ENCODE peak calls at places on chromosomes 3 and 15, in five cellular contexts. X is GM12878, A is NT2/D1, T is HepG2, V is H1. J is an unnamed sample.

GRCh38 chr3:119700269-119700919 is 2.4 kb upstream of the CFAP91 start:
- DNase-seq in X (peak; percentile 74), A (no peak), T (peak; percentile 3), V (no peak), J (no peak)

GRCh38 chr3:8966150-8966819 is 3.0 kb upstream of the RAD18 start:
- DNase-seq in X (no peak), A (no peak), T (no peak), V (no peak), J (no peak)

GRCh38 chr3:23704316-23704715 is 101.4 kb upstream of the UBE2E1 start:
- DNase-seq in X (no peak), A (no peak), T (no peak), V (no peak), J (no peak)

GRCh38 chr3:56845505-56845904 is 43.8 kb upstream of the ARHGEF3 start:
- DNase-seq in X (no peak), A (no peak), T (no peak), V (no peak), J (no peak)

GRCh38 chr15:46456431-46456830 is 821.6 kb downstream of the SQOR start:
- DNase-seq in X (no peak), A (no peak), T (no peak), V (no peak), J (no peak)

GRCh38 chr3:186609247-186609868 is 3.5 kb upstream of the AHSG start:
- DNase-seq in X (no peak), A (no peak), T (no peak), V (no peak), J (no peak)

GRCh38 chr3:47365213-47366153 is 15.3 kb upstream of the PTPN23 start:
- DNase-seq in X (no peak), A (no peak), T (no peak), V (no peak), J (no peak)

GRCh38 chr15:84973492-84974460 is 7.9 kb upstream of the PDE8A start:
- DNase-seq in X (no peak), A (no peak), T (no peak), V (no peak), J (no peak)

GRCh38 chr3:58537412-58538301 is 667 bp upstream of the ACOX2 start:
- DNase-seq in X (no peak), A (no peak), T (peak; percentile 38), V (no peak), J (no peak)

GRCh38 chr3:138222316-138222715 is 35.2 kb downstream of the ARMC8 start:
- DNase-seq in X (no peak), A (no peak), T (no peak), V (no peak), J (no peak)

GRCh38 chr15:33201376-33202189 is 7.1 kb upstream of the FMN1 start:
- DNase-seq in X (peak; percentile 68), A (peak; percentile 50), T (peak; percentile 76), V (peak; percentile 62), J (peak; percentile 13)
- TF ChIP-seq SUZ12 in X (no peak), A (no peak), T (no peak), V (no peak), J (no peak)

DNA sequence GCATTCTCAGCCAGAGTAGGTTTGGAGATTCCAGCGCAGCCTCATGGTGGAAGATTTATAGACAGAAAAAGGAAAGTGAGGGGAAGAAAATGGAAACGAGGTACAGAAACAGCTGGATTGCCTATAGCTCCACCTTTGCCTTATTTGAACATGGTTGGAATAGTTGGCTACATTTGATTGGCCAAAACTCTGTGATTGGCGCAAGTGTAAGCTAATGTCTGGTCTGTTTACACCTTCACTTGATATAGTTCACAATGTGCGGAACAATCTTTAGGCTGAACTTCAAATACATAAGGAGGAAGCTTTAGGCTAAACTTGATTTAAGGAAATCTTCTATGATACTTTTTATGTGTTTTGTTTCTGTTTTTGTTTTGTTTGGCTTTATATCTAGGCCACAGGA is 1191.9 kb downstream of the NSUN3 start:
- DNase-seq in X (no peak), A (no peak), T (no peak), V (no peak), J (no peak)
- TF ChIP-seq SUZ12 in X (no peak), A (no peak), T (no peak), V (no peak), J (no peak)

GRCh38 chr15:64004582-64004981 is 41.7 kb downstream of the DAPK2 start:
- DNase-seq in X (no peak), A (peak; percentile 13), T (peak; percentile 58), V (no peak), J (no peak)
- TF ChIP-seq SUZ12 in X (no peak), A (no peak), T (no peak), V (no peak), J (no peak)

DNA sequence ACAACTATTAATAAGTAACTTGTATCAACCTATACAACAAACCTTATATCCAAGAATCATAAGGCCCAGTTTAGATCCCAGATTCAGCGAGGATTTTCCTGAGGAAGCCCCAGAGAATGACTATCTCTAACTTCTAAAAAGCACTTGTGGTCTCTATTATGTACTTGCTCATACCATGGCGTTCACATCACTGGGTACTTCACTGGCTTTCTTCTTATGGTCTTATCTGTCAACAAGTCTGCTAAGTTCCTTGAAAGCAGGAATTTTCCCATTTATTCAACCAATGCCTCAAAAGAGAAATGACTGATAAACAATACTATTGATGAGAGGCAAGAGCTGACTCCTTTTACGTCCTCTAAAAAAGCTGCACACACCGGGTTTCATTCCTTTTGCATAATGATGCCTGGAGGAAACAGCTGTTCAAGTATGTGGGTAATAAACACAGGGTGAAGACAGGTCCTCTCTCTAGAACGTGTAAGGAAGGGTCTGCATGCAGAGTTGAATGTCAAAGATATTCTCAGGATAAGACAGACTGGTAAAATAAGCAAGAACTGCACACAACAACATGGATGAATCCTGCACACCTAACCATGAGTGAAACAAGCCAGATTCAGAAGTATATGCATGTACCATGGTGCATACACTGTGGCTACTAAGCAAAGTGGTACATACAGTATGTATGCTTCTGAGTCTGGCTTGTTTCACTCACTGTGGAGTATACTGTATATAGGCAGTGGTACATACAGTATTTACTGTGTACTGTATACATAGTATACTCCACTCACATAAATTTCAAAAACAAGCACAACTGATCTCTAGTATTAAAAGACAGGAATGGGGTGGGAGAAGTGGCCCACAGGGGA is 408.7 kb downstream of the SHQ1 start:
- DNase-seq in X (no peak), A (no peak), T (no peak), V (no peak), J (no peak)
- TF ChIP-seq SUZ12 in X (no peak), A (no peak), T (no peak), V (no peak), J (no peak)

DNA sequence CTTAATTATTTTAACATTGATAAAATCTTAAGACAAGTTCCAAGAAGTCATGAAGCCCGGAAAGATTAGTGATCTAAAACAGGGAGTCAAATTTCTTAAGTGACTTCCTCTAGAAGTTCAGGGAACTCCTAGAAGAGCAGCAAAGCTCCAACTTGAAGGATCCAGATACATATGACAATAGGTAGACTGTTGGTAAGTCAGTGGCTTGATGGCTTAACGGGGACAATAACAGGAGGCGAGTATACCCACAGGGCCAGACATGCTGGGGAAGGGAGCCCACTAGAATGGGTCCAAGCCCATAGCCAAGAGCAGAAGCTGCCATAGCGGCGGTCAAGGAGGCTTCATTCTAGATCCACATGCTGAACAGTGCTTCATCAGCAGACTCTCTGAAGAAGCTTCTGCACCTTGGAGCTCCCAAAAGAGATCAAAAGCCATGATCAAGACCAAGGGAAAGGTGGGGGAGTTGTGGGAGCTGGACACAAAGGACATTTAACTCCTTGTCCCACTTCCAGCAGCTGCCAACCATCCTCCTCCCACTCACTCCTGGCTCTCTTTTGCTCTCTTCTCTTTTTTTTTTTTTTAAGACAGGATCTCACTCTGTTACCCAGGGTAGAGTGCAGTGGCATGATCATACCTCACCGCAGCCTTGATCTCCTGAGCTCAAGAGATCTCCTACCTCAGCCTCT is 10.2 kb upstream of the CA12 start:
- DNase-seq in X (no peak), A (no peak), T (no peak), V (no peak), J (no peak)
- TF ChIP-seq SUZ12 in X (no peak), A (no peak), T (no peak), V (no peak), J (no peak)

DNA sequence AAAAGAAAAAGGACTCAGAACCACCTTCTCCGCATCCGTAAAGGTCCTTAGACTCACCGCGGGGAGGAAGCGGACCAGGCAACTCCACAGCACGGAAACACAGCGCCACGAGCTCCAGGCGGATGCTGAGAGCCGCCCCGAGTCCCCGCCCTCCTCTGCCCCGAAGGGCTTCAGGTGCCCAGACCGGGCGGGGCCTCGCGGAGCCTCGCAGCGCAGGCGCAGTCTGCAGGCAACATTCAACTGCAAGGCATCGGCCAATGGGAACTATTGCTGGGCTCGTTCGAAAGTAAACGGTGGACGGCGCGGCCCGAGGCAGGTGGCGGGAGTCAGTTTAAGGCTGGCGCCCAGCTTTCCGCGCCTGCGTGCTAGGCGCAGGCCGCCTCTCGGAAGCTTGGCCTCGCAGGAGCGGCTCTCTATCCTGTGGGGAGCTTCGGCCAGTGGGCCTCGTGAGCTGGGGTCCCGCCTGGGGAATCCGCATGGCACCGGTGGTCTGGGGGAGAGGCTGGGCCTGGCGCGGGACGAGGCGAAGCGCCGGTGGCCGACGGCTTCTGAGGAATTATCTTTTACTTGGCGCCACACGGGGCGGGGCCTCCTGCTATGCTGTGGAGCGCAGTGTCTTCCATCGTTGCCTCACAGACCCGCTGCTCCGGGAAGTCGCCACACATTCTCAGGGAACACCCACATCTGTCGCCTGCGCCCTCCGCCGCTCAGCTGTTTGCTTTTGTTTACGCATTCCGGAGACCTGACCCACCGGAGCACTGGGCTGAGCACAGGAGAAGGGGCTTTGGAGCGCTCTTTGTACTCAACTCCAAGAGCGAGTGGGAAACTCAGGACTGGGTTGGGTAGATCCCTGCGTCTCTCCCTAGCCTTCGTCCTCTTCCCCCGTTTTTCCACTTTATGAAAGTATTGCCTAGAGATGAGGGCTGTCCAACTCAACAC is at the start of gene TRIM59:
- DNase-seq in X (peak; percentile 96), A (peak; percentile 95), T (peak; percentile 63), V (peak; percentile 97), J (peak; percentile 98)
- TF ChIP-seq SUZ12 in X (no peak), A (no peak), T (no peak), V (no peak), J (no peak)

GRCh38 chr3:110955301-110955880 is 116.2 kb upstream of the NECTIN3 start:
- DNase-seq in X (no peak), A (no peak), T (no peak), V (no peak), J (no peak)
- TF ChIP-seq SUZ12 in X (no peak), A (no peak), T (no peak), V (no peak), J (no peak)

GRCh38 chr15:90583471-90584252 is 53.9 kb downstream of the CRTC3 start:
- DNase-seq in X (no peak), A (peak; percentile 91), T (no peak), V (peak; percentile 78), J (no peak)
- TF ChIP-seq SUZ12 in X (no peak), A (no peak), T (no peak), V (no peak), J (no peak)